ENCODE peak calls at places on chromosome 18, in eight cellular contexts. One of them, this sample, is unnamed.

GRCh38 chr18:75170022-75170789 is 38.7 kb downstream of the PTGR3 start:
- DNase-seq in A549: no peak
- DNase-seq in cardiac muscle cell: no peak
- DNase-seq in GM23338: peak
- DNase-seq in Caco-2: no peak
- DNase-seq in upper lobe of right lung: no peak
- DNase-seq in OCI-LY7: no peak
- DNase-seq in GM06990: no peak
- DNase-seq in this sample: no peak

GRCh38 chr18:48492880-48493279 is 46.0 kb upstream of the CTIF start:
- DNase-seq in cardiac muscle cell: no peak
- DNase-seq in GM06990: no peak
- DNase-seq in upper lobe of right lung: no peak
- DNase-seq in Caco-2: no peak
- DNase-seq in OCI-LY7: no peak
- DNase-seq in A549: no peak
- DNase-seq in GM23338: no peak
- DNase-seq in this sample: no peak

GRCh38 chr18:864872-865273 is 39.8 kb upstream of the ADCYAP1 start:
- DNase-seq in GM06990: peak
- DNase-seq in A549: peak
- DNase-seq in upper lobe of right lung: peak
- DNase-seq in cardiac muscle cell: peak
- DNase-seq in OCI-LY7: peak
- DNase-seq in GM23338: peak
- DNase-seq in Caco-2: peak
- DNase-seq in this sample: peak

GRCh38 chr18:27665264-27665799 is 480.2 kb upstream of the CHST9 start:
- DNase-seq in Caco-2: no peak
- DNase-seq in cardiac muscle cell: peak
- DNase-seq in upper lobe of right lung: no peak
- DNase-seq in GM23338: peak
- DNase-seq in GM06990: no peak
- DNase-seq in OCI-LY7: no peak
- DNase-seq in A549: no peak
- DNase-seq in this sample: no peak

GRCh38 chr18:3758531-3758930 is 308.6 kb downstream of the TGIF1 start:
- DNase-seq in OCI-LY7: no peak
- DNase-seq in GM23338: no peak
- DNase-seq in Caco-2: no peak
- DNase-seq in A549: no peak
- DNase-seq in cardiac muscle cell: no peak
- DNase-seq in GM06990: no peak
- DNase-seq in upper lobe of right lung: no peak
- DNase-seq in this sample: no peak

GRCh38 chr18:21598726-21599584 is 1.5 kb downstream of the ESCO1 start:
- DNase-seq in A549: no peak
- DNase-seq in Caco-2: peak
- DNase-seq in upper lobe of right lung: no peak
- DNase-seq in GM23338: no peak
- DNase-seq in OCI-LY7: peak
- DNase-seq in cardiac muscle cell: no peak
- DNase-seq in GM06990: peak
- DNase-seq in this sample: no peak

GRCh38 chr18:11324510-11324909 is 175.1 kb upstream of the PIEZO2 start:
- DNase-seq in OCI-LY7: no peak
- DNase-seq in A549: no peak
- DNase-seq in Caco-2: no peak
- DNase-seq in GM06990: no peak
- DNase-seq in cardiac muscle cell: no peak
- DNase-seq in GM23338: no peak
- DNase-seq in upper lobe of right lung: no peak
- DNase-seq in this sample: no peak

GRCh38 chr18:8947576-8947975 is 154.9 kb upstream of the NDUFV2 start:
- DNase-seq in GM23338: no peak
- DNase-seq in OCI-LY7: no peak
- DNase-seq in A549: no peak
- DNase-seq in GM06990: no peak
- DNase-seq in upper lobe of right lung: no peak
- DNase-seq in Caco-2: no peak
- DNase-seq in cardiac muscle cell: no peak
- DNase-seq in this sample: no peak

GRCh38 chr18:2471523-2471922 is 99.8 kb downstream of the METTL4 start:
- DNase-seq in OCI-LY7: peak
- DNase-seq in GM06990: no peak
- DNase-seq in A549: no peak
- DNase-seq in Caco-2: peak
- DNase-seq in GM23338: peak
- DNase-seq in cardiac muscle cell: no peak
- DNase-seq in upper lobe of right lung: no peak
- DNase-seq in this sample: no peak

GRCh38 chr18:67692811-67693210 is 176.3 kb upstream of the DSEL start:
- DNase-seq in OCI-LY7: no peak
- DNase-seq in cardiac muscle cell: no peak
- DNase-seq in Caco-2: no peak
- DNase-seq in GM23338: no peak
- DNase-seq in upper lobe of right lung: no peak
- DNase-seq in GM06990: no peak
- DNase-seq in A549: no peak
- DNase-seq in this sample: no peak

GRCh38 chr18:73791081-73791480 is 356.6 kb downstream of the FBXO15 start:
- DNase-seq in A549: no peak
- DNase-seq in GM06990: no peak
- DNase-seq in Caco-2: no peak
- DNase-seq in OCI-LY7: no peak
- DNase-seq in GM23338: no peak
- DNase-seq in cardiac muscle cell: no peak
- DNase-seq in upper lobe of right lung: no peak
- DNase-seq in this sample: no peak

GRCh38 chr18:8730080-8730827 is 24.9 kb downstream of the MTCL1 start:
- DNase-seq in GM23338: no peak
- DNase-seq in A549: peak
- DNase-seq in OCI-LY7: no peak
- DNase-seq in Caco-2: peak
- DNase-seq in upper lobe of right lung: no peak
- DNase-seq in GM06990: no peak
- DNase-seq in cardiac muscle cell: no peak
- DNase-seq in this sample: peak

GRCh38 chr18:8045160-8045885 is 478.2 kb downstream of the PTPRM start:
- DNase-seq in GM06990: no peak
- DNase-seq in A549: no peak
- DNase-seq in upper lobe of right lung: no peak
- DNase-seq in cardiac muscle cell: no peak
- DNase-seq in Caco-2: no peak
- DNase-seq in GM23338: no peak
- DNase-seq in OCI-LY7: no peak
- DNase-seq in this sample: no peak

GRCh38 chr18:8469793-8470192 is 139.4 kb upstream of the RAB12 start:
- DNase-seq in cardiac muscle cell: no peak
- DNase-seq in GM23338: no peak
- DNase-seq in GM06990: no peak
- DNase-seq in A549: no peak
- DNase-seq in Caco-2: no peak
- DNase-seq in OCI-LY7: no peak
- DNase-seq in upper lobe of right lung: no peak
- DNase-seq in this sample: no peak

GRCh38 chr18:52764271-52764670 is 424.3 kb downstream of the DCC start:
- DNase-seq in OCI-LY7: no peak
- DNase-seq in cardiac muscle cell: no peak
- DNase-seq in Caco-2: no peak
- DNase-seq in upper lobe of right lung: no peak
- DNase-seq in GM06990: no peak
- DNase-seq in GM23338: no peak
- DNase-seq in A549: no peak
- DNase-seq in this sample: peak

GRCh38 chr18:22813648-22814328 is 119.3 kb upstream of the RBBP8 start:
- DNase-seq in cardiac muscle cell: peak
- DNase-seq in GM06990: no peak
- DNase-seq in OCI-LY7: peak
- DNase-seq in Caco-2: peak
- DNase-seq in A549: peak
- DNase-seq in upper lobe of right lung: no peak
- DNase-seq in GM23338: peak
- DNase-seq in this sample: no peak

GRCh38 chr18:63253428-63254372 is 65.9 kb downstream of the BCL2 start:
- DNase-seq in GM23338: no peak
- DNase-seq in Caco-2: no peak
- DNase-seq in upper lobe of right lung: no peak
- DNase-seq in A549: no peak
- DNase-seq in cardiac muscle cell: no peak
- DNase-seq in GM06990: no peak
- DNase-seq in OCI-LY7: no peak
- DNase-seq in this sample: no peak
- H3K4me3 ChIP-seq in GM23338: no peak
- H3K4me3 ChIP-seq in Caco-2: no peak
- H3K4me3 ChIP-seq in upper lobe of right lung: no peak
- H3K4me3 ChIP-seq in A549: no peak
- H3K4me3 ChIP-seq in cardiac muscle cell: no peak
- H3K4me3 ChIP-seq in GM06990: no peak
- H3K4me3 ChIP-seq in OCI-LY7: no peak
- H3K4me3 ChIP-seq in this sample: no peak

DNA sequence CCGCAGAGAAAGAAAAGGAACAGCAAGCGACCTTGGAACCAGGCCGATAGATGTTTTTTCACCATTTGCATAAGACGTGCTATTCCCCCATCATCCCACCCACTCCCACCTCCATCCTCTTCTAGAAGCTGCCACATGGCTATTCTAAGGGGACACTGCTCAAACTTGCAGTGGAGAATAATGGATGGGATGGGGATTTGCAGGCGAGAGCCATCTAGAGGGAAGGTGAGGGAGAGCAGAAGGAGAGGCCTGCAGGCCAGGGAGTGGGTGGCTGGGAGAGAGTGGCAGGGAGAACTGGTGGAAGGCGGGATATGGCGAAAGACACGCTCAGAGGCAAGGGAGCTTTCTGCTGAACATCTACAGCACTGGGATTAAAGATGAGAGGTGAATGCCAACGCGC is 84.9 kb downstream of the MAPK4 start:
- DNase-seq in cardiac muscle cell: peak
- DNase-seq in GM23338: peak
- DNase-seq in OCI-LY7: no peak
- DNase-seq in GM06990: no peak
- DNase-seq in upper lobe of right lung: no peak
- DNase-seq in A549: peak
- DNase-seq in Caco-2: peak
- DNase-seq in this sample: no peak
- TF ChIP-seq CTCF in cardiac muscle cell: peak
- TF ChIP-seq CTCF in GM23338: peak
- TF ChIP-seq CTCF in OCI-LY7: peak
- TF ChIP-seq CTCF in GM06990: peak
- TF ChIP-seq CTCF in upper lobe of right lung: peak
- TF ChIP-seq CTCF in A549: peak
- TF ChIP-seq CTCF in Caco-2: peak
- TF ChIP-seq CTCF in this sample: peak

DNA sequence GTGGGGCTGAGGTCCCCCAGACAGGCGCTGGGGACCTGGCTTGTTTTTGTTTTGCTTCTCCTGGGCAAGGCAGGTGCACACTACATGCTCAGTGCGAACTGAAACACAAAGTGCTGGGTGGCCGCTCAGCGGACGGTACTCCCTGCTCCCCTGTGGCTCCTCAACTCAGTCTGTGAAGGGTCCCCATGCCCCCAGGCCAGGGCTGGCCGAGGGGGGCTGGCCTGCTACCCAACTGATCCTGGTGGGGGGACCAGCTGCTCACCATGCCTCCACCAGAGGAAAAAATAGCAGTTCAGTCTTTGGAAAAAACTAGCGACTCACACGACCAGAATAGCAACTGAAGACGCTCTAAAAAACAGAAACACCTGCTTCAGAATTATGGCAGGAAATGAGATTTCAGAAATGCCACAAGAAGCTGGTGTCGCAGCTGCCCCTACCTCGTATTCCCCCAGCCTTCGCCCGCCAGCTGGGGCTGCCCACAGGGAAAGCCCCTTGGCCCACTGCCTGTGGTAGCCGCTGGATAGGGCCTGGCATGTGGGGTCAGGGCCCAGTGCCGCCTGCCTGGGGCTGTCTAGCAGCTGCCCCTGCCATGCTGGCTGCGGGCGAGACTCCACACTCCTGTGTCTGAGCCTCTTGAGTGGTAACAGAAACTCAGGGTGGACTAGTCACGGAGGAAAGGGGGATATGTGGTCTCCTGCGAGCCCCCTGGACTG is 43.7 kb downstream of the MEX3C start:
- DNase-seq in GM23338: no peak
- DNase-seq in A549: no peak
- DNase-seq in upper lobe of right lung: no peak
- DNase-seq in GM06990: peak
- DNase-seq in Caco-2: no peak
- DNase-seq in cardiac muscle cell: no peak
- DNase-seq in OCI-LY7: peak
- DNase-seq in this sample: no peak
- H3K4me3 ChIP-seq in GM23338: no peak
- H3K4me3 ChIP-seq in A549: no peak
- H3K4me3 ChIP-seq in upper lobe of right lung: no peak
- H3K4me3 ChIP-seq in GM06990: peak
- H3K4me3 ChIP-seq in Caco-2: no peak
- H3K4me3 ChIP-seq in cardiac muscle cell: no peak
- H3K4me3 ChIP-seq in OCI-LY7: peak
- H3K4me3 ChIP-seq in this sample: no peak

GRCh38 chr18:59547691-59548182 is 149.5 kb downstream of the CCBE1 start:
- DNase-seq in GM06990: no peak
- DNase-seq in upper lobe of right lung: no peak
- DNase-seq in A549: no peak
- DNase-seq in OCI-LY7: no peak
- DNase-seq in cardiac muscle cell: peak
- DNase-seq in GM23338: peak
- DNase-seq in Caco-2: no peak
- DNase-seq in this sample: no peak
- TF ChIP-seq CTCF in GM06990: no peak
- TF ChIP-seq CTCF in upper lobe of right lung: peak
- TF ChIP-seq CTCF in A549: no peak
- TF ChIP-seq CTCF in OCI-LY7: no peak
- TF ChIP-seq CTCF in cardiac muscle cell: peak
- TF ChIP-seq CTCF in GM23338: no peak
- TF ChIP-seq CTCF in Caco-2: no peak
- TF ChIP-seq CTCF in this sample: no peak

DNA sequence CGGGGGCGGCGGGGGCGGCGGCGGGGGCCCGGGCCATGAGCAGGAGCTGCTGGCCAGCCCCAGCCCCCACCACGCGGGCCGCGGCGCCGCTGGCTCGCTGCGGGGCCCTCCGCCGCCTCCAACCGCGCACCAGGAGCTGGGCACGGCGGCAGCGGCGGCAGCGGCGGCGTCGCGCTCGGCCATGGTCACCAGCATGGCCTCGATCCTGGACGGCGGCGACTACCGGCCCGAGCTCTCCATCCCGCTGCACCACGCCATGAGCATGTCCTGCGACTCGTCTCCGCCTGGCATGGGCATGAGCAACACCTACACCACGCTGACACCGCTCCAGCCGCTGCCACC is 648 bp downstream of the ONECUT2 start:
- DNase-seq in A549: no peak
- DNase-seq in Caco-2: no peak
- DNase-seq in OCI-LY7: no peak
- DNase-seq in cardiac muscle cell: no peak
- DNase-seq in GM06990: no peak
- DNase-seq in GM23338: peak
- DNase-seq in upper lobe of right lung: no peak
- DNase-seq in this sample: no peak
- H3K4me3 ChIP-seq in A549: peak
- H3K4me3 ChIP-seq in Caco-2: peak
- H3K4me3 ChIP-seq in OCI-LY7: no peak
- H3K4me3 ChIP-seq in cardiac muscle cell: peak
- H3K4me3 ChIP-seq in GM06990: no peak
- H3K4me3 ChIP-seq in GM23338: peak
- H3K4me3 ChIP-seq in upper lobe of right lung: no peak
- H3K4me3 ChIP-seq in this sample: peak

This sample was measured in LNCaP clone FGC.